ENCODE peak calls at places on chromosomes 7 and 10, in five cellular contexts. R is GOT3, J is GM06990, S is CMK, B is Calu3. A is an unnamed sample.

GRCh38 chr7:116173051-116174028 is 37.0 kb upstream of the TES start:
- DNase-seq in R (no peak), J (peak), S (no peak), B (peak), A (no peak)

GRCh38 chr7:27640914-27641570 is 21.6 kb downstream of the HIBADH start:
- DNase-seq in R (no peak), J (no peak), S (no peak), B (peak), A (peak)

GRCh38 chr7:151218170-151218569 is 7.9 kb upstream of the H2BK1 start:
- DNase-seq in R (no peak), J (no peak), S (no peak), B (no peak), A (no peak)

GRCh38 chr7:27642271-27642670 is 20.4 kb downstream of the HIBADH start:
- DNase-seq in R (no peak), J (no peak), S (no peak), B (no peak), A (no peak)

GRCh38 chr7:13920053-13920697 is 69.3 kb downstream of the ETV1 start:
- DNase-seq in R (peak), J (no peak), S (no peak), B (peak), A (peak)

GRCh38 chr7:17632401-17632800 is 307.9 kb downstream of the SNX13 start:
- DNase-seq in R (no peak), J (no peak), S (no peak), B (no peak), A (no peak)

GRCh38 chr10:130360826-130361311 is 224.7 kb downstream of the GLRX3 start:
- DNase-seq in R (no peak), J (no peak), S (no peak), B (no peak), A (no peak)

GRCh38 chr10:10613654-10614244 is 403.9 kb upstream of the CELF2 start:
- DNase-seq in R (no peak), J (no peak), S (no peak), B (no peak), A (no peak)

GRCh38 chr10:71634531-71635164 is 84.9 kb downstream of the C10orf105 start:
- DNase-seq in R (no peak), J (no peak), S (no peak), B (peak), A (no peak)

GRCh38 chr7:108413782-108414492 is 42.3 kb downstream of the NRCAM start:
- DNase-seq in R (no peak), J (no peak), S (no peak), B (no peak), A (no peak)

GRCh38 chr10:3814832-3815209 is 29.8 kb upstream of the KLF6 start:
- DNase-seq in R (no peak), J (no peak), S (no peak), B (no peak), A (no peak)

GRCh38 chr10:28291881-28292297 is 11.0 kb downstream of the MPP7 start:
- DNase-seq in R (no peak), J (no peak), S (no peak), B (peak), A (peak)

GRCh38 chr7:84176716-84177115 is 17.9 kb downstream of the SEMA3A start:
- DNase-seq in R (no peak), J (no peak), S (no peak), B (no peak), A (no peak)

GRCh38 chr7:90836937-90837336 is 240.8 kb downstream of the CDK14 start:
- DNase-seq in R (no peak), J (no peak), S (no peak), B (no peak), A (no peak)

GRCh38 chr10:118839348-118839747 is 84.6 kb upstream of the CACUL1 start:
- DNase-seq in R (no peak), J (no peak), S (no peak), B (no peak), A (no peak)

GRCh38 chr7:50626286-50626685 is 61.1 kb upstream of the DDC start:
- DNase-seq in R (no peak), J (no peak), S (no peak), B (no peak), A (no peak)

GRCh38 chr10:72502581-72502980 is 123.3 kb downstream of the MICU1 start:
- DNase-seq in R (no peak), J (no peak), S (no peak), B (no peak), A (no peak)

GRCh38 chr7:124085168-124085567 is 52.3 kb upstream of the TMEM229A start:
- DNase-seq in R (no peak), J (no peak), S (no peak), B (peak), A (no peak)

GRCh38 chr10:18044976-18045720 is 93.4 kb downstream of the SLC39A12 start:
- DNase-seq in R (no peak), J (peak), S (no peak), B (no peak), A (no peak)

GRCh38 chr10:5764422-5765297 is 48.6 kb downstream of the GDI2 start:
- DNase-seq in R (no peak), J (no peak), S (no peak), B (no peak), A (no peak)

GRCh38 chr10:101389986-101390531 is 36.1 kb downstream of the BTRC start:
- DNase-seq in R (no peak), J (no peak), S (no peak), B (no peak), A (no peak)

GRCh38 chr7:142477079-142477651 is 219.3 kb upstream of the PRSS58 start:
- DNase-seq in R (no peak), J (no peak), S (no peak), B (no peak), A (no peak)

GRCh38 chr7:132782777-132783633 is 206.7 kb upstream of the PLXNA4 start:
- DNase-seq in R (no peak), J (no peak), S (no peak), B (no peak), A (no peak)

GRCh38 chr7:157927313-157927925 is 590.6 kb downstream of the DNAJB6 start:
- DNase-seq in R (no peak), J (no peak), S (no peak), B (no peak), A (no peak)

GRCh38 chr7:88015309-88015708 is 81.3 kb downstream of the ADAM22 start:
- DNase-seq in R (no peak), J (no peak), S (no peak), B (no peak), A (no peak)

GRCh38 chr7:99014113-99014985 is 129.6 kb downstream of the SMURF1 start:
- DNase-seq in R (no peak), J (no peak), S (no peak), B (no peak), A (no peak)

GRCh38 chr10:122044045-122044661 is 55.2 kb downstream of the TACC2 start:
- DNase-seq in R (no peak), J (no peak), S (no peak), B (no peak), A (no peak)

A was measured in SW 1271.